ENCODE peak calls at places on chromosomes 16 and 17, in ten cellular contexts. V is endodermal cell, X is dorsolateral prefrontal cortex, G is cardiac muscle cell, P is RWPE2, Z is stomach, K is lung, O is AG04450, L is uterus, U is tibial nerve. R is an unnamed sample.
A peak's percentile ranks its signal among the peaks of the same experiment; 100 is the strongest.

GRCh38 chr16:67676516-67676915 is 9.9 kb downstream of the C16orf86 start:
- DNase-seq in V (no peak), X (no peak), G (no peak), P (no peak), Z (no peak), K (no peak), O (no peak), L (no peak), U (no peak), R (no peak)

GRCh38 chr17:44005865-44006580 is 1.6 kb downstream of the NAGS start:
- DNase-seq in V (peak; percentile 95), X (no peak), G (peak; percentile 16), P (no peak), Z (peak; percentile 59), K (no peak), O (no peak), L (no peak), U (no peak), R (no peak)

GRCh38 chr17:17385502-17385901 is 82.3 kb downstream of the NT5M start:
- DNase-seq in V (peak; percentile 38), X (no peak), G (no peak), P (no peak), Z (no peak), K (no peak), O (no peak), L (no peak), U (no peak), R (no peak)

GRCh38 chr16:17367034-17367433 is 103.7 kb downstream of the XYLT1 start:
- DNase-seq in V (no peak), X (no peak), G (no peak), P (no peak), Z (no peak), K (no peak), O (no peak), L (no peak), U (no peak), R (no peak)

GRCh38 chr17:74770498-74771318 is 5.4 kb downstream of the NAT9 start:
- DNase-seq in V (peak; percentile 96), X (peak; percentile 91), G (peak; percentile 45), P (no peak), Z (peak; percentile 89), K (peak; percentile 77), O (no peak), L (no peak), U (peak; percentile 50), R (peak; percentile 25)

GRCh38 chr17:69669441-69670178 is 255.1 kb downstream of the MAP2K6 start:
- DNase-seq in V (no peak), X (no peak), G (no peak), P (no peak), Z (no peak), K (no peak), O (peak; percentile 16), L (no peak), U (no peak), R (no peak)

GRCh38 chr17:35087731-35088646 is 24.5 kb upstream of the RFFL start:
- DNase-seq in V (peak; percentile 87), X (peak; percentile 62), G (peak; percentile 54), P (no peak), Z (peak; percentile 58), K (peak; percentile 53), O (no peak), L (peak; percentile 42), U (no peak), R (peak; percentile 60)

GRCh38 chr17:13346081-13346533 is 255.6 kb downstream of the HS3ST3A1 start:
- DNase-seq in V (peak; percentile 86), X (no peak), G (peak; percentile 97), P (no peak), Z (no peak), K (no peak), O (peak; percentile 93), L (no peak), U (no peak), R (no peak)

GRCh38 chr17:81869221-81870154 is 1.6 kb downstream of the ARHGDIA start:
- DNase-seq in V (peak; percentile 92), X (no peak), G (peak; percentile 50), P (peak; percentile 75), Z (peak; percentile 33), K (no peak), O (no peak), L (peak; percentile 61), U (no peak), R (no peak)

GRCh38 chr16:7470344-7470743 is 137.7 kb downstream of the RBFOX1 start:
- DNase-seq in V (no peak), X (no peak), G (no peak), P (no peak), Z (no peak), K (no peak), O (no peak), L (no peak), U (no peak), R (no peak)
- H3K27ac ChIP-seq in V (no peak overlapping the region), X (no peak overlapping the region), G (no peak overlapping the region), P (no peak overlapping the region), Z (no peak overlapping the region), K (no peak overlapping the region), O (no peak overlapping the region), L (no peak overlapping the region), U (no peak overlapping the region), R (no peak overlapping the region)

GRCh38 chr17:8294361-8294760 is 839 bp downstream of the SLC25A35 start:
- DNase-seq in V (no peak), X (no peak), G (no peak), P (no peak), Z (no peak), K (no peak), O (no peak), L (no peak), U (no peak), R (no peak)
- H3K27ac ChIP-seq in V (no peak overlapping the region), X (no peak overlapping the region), G (peak overlapping the region; percentile 75), P (no peak overlapping the region), Z (peak overlapping the region; percentile 93), K (peak overlapping the region; percentile 96), O (no peak overlapping the region), L (no peak overlapping the region), U (peak overlapping the region; percentile 85), R (peak overlapping the region; percentile 77)

DNA sequence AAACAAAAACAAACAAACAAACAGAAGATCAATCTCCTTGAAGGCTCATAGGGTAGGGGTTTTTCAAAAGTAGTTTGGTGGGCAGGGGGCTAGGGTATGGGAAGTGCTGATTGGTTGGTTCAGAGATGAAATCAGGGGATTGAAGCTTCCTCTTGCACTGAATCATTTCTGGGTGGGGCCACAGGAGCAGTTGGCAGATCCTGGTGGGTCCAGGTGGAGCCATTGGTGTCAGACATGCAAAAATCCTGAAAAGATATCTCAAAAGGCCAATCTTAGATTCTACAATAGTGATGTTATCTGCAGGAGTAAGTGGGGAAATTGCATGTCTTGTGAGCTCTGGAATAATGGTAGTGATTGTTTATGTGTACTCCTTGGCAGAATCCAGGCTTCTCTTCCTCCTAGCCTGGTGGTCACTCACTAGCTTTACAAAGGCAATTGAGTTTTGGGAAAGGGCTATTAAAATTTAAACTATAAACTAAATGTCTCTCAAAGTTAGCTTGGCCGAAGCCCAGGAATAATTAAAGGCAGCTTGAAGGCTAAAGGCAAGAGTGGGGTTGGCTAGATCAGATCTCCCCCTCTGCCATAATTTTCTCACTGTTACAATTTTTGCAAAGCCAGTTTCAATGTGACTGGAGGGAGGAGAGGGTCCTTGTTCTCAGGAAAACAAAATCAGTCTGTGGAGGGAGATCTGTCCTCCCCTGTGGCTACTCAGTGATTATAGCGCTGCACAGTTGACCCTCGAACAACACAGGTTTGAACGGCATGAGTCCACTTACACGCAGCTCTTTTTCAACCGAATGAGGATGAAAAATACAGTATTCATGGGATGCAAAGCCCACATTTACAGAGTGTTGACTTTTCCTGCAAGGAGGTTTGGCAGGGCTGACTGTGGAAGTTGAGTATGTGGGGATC is 45.2 kb downstream of the RNF112 start:
- DNase-seq in V (peak; percentile 82), X (no peak), G (no peak), P (no peak), Z (no peak), K (no peak), O (no peak), L (no peak), U (no peak), R (no peak)
- H3K27ac ChIP-seq in V (peak overlapping the region; percentile 42), X (no peak overlapping the region), G (no peak overlapping the region), P (no peak overlapping the region), Z (no peak overlapping the region), K (no peak overlapping the region), O (no peak overlapping the region), L (no peak overlapping the region), U (no peak overlapping the region), R (no peak overlapping the region)

GRCh38 chr16:83814654-83814985 is 6.8 kb downstream of the HSBP1 start:
- DNase-seq in V (no peak), X (no peak), G (no peak), P (no peak), Z (no peak), K (no peak), O (no peak), L (no peak), U (no peak), R (no peak)
- H3K27ac ChIP-seq in V (no peak overlapping the region), X (no peak overlapping the region), G (peak overlapping the region; percentile 36), P (no peak overlapping the region), Z (peak overlapping the region; percentile 41), K (no peak overlapping the region), O (no peak overlapping the region), L (peak overlapping the region; percentile 42), U (no peak overlapping the region), R (no peak overlapping the region)

GRCh38 chr16:64409762-64410161 is 712.1 kb downstream of the CDH11 start:
- DNase-seq in V (no peak), X (no peak), G (no peak), P (no peak), Z (no peak), K (no peak), O (no peak), L (peak; percentile 18), U (no peak), R (no peak)
- H3K27ac ChIP-seq in V (no peak overlapping the region), X (no peak overlapping the region), G (no peak overlapping the region), P (no peak overlapping the region), Z (no peak overlapping the region), K (no peak overlapping the region), O (no peak overlapping the region), L (peak overlapping the region; percentile 18), U (no peak overlapping the region), R (no peak overlapping the region)

GRCh38 chr17:7841622-7842379 is 7.8 kb downstream of the KDM6B start:
- DNase-seq in V (peak; percentile 99), X (peak; percentile 90), G (peak; percentile 94), P (peak; percentile 90), Z (peak; percentile 91), K (peak; percentile 94), O (peak; percentile 62), L (peak; percentile 94), U (peak; percentile 85), R (peak; percentile 92)
- H3K27ac ChIP-seq in V (peak overlapping the region; percentile 92), X (peak overlapping the region; percentile 99), G (peak overlapping the region; percentile 94), P (peak overlapping the region; percentile 97), Z (peak overlapping the region; percentile 100), K (peak overlapping the region; percentile 85), O (peak overlapping the region; percentile 99), L (peak overlapping the region; percentile 95), U (peak overlapping the region; percentile 93), R (peak overlapping the region; percentile 97)

GRCh38 chr17:8488491-8488890 is 52.8 kb downstream of the NDEL1 start:
- DNase-seq in V (no peak), X (no peak), G (no peak), P (no peak), Z (no peak), K (no peak), O (no peak), L (no peak), U (no peak), R (no peak)
- H3K27ac ChIP-seq in V (no peak overlapping the region), X (no peak overlapping the region), G (peak overlapping the region; percentile 39), P (no peak overlapping the region), Z (no peak overlapping the region), K (no peak overlapping the region), O (peak overlapping the region; percentile 84), L (peak overlapping the region; percentile 11), U (no peak overlapping the region), R (no peak overlapping the region)

GRCh38 chr17:50213026-50214015 is 11.9 kb upstream of the COL1A1 start:
- DNase-seq in V (peak; percentile 92), X (no peak), G (no peak), P (peak; percentile 55), Z (peak; percentile 10), K (no peak), O (no peak), L (peak; percentile 23), U (no peak), R (no peak)
- H3K27ac ChIP-seq in V (no peak overlapping the region), X (no peak overlapping the region), G (no peak overlapping the region), P (no peak overlapping the region), Z (peak overlapping the region; percentile 87), K (no peak overlapping the region), O (no peak overlapping the region), L (peak overlapping the region; percentile 96), U (no peak overlapping the region), R (no peak overlapping the region)